ENCODE peak calls at places on chromosome 2, in four cellular contexts. F is GM12878, R is stomach, E is A549. Q is an unnamed sample.

GRCh38 chr2:95386031-95386430 is 16.5 kb upstream of the FAHD2A start:
- DNase-seq in E (no peak), R (no peak), F (no peak), Q (no peak)

GRCh38 chr2:192195548-192196418 is 1.1 kb upstream of the TMEFF2 start:
- DNase-seq in F (no peak), E (peak), R (peak), Q (peak)

GRCh38 chr2:113756088-113757058 is at the start of gene SLC35F5:
- DNase-seq in F (peak), E (peak), R (peak), Q (peak)

GRCh38 chr2:28951910-28952805 is 28.9 kb upstream of the TOGARAM2 start:
- DNase-seq in R (no peak), F (no peak), E (no peak), Q (no peak)

GRCh38 chr2:239930871-239931771 is 94.0 kb downstream of the NDUFA10 start:
- DNase-seq in R (peak), E (no peak), F (no peak), Q (peak)

GRCh38 chr2:3289526-3289925 is 88.1 kb downstream of the EIPR1 start:
- DNase-seq in F (no peak), E (no peak), R (peak), Q (peak)

GRCh38 chr2:206642075-206643025 is at the start of gene FAM237A:
- DNase-seq in F (no peak), E (no peak), R (no peak), Q (no peak)

GRCh38 chr2:200466703-200467418 is 43.0 kb downstream of the KCTD18 start:
- DNase-seq in E (no peak), F (no peak), R (no peak), Q (no peak)

GRCh38 chr2:79860233-79861058 is 347.6 kb downstream of the CTNNA2 start:
- DNase-seq in R (no peak), F (no peak), E (peak), Q (no peak)

GRCh38 chr2:48169066-48169724 is 262.9 kb upstream of the FBXO11 start:
- DNase-seq in F (no peak), E (no peak), R (no peak), Q (no peak)

GRCh38 chr2:234997389-234997788 is 45.6 kb downstream of the SH3BP4 start:
- DNase-seq in E (no peak), R (no peak), F (no peak), Q (no peak)

DNA sequence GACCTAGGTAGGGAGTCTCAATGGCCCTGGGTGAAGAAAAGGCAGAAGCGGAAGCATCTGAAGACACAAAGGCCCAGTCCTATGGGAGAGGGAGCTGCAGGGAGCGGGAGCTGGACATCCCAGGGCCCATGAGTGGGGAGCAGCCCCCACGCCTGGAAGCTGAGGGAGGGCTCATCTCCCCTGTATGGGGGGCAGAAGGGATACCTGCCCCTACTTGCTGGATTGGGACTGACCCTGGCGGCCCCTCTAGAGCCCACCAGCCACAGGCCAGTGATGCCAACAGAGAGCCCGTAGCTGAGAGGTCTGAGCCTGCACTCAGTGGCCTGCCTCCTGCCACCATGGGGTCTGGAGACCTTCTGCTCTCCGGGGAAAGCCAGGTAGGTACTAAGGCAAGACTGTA is 13.2 kb downstream of the CEP68 start:
- DNase-seq in R (no peak), E (no peak), F (no peak), Q (no peak)
- H3K4me3 ChIP-seq in R (no peak), E (no peak), F (no peak), Q (no peak)

DNA sequence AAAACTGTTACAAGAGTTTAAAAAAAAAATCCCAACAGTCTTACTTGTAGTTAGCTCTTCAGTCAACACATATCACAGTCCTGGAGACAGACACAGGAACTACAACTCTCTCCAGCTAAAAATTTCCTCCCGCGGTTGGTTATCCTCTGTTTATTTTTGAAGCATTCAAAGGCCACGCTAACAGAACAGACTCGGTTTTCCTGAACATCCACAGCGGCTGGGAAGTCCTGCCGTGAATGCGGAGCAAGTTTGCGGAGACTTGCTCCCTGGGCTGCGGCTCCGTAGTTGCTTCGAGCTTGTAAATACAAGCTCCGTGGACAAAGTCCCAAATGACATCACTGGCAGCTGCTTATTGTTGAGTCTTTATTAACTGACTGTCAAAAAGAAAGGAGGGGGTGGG is at the start of gene NCKAP5:
- DNase-seq in F (no peak), R (peak), E (peak), Q (no peak)
- TF ChIP-seq CTCF in F (no peak), R (no peak), E (no peak), Q (no peak)

GRCh38 chr2:238286551-238286950 is 1.9 kb downstream of the PER2 start:
- DNase-seq in F (no peak), E (no peak), R (peak), Q (peak)

GRCh38 chr2:238286987-238287386 is 1.4 kb downstream of the PER2 start:
- DNase-seq in F (no peak), R (no peak), E (no peak), Q (no peak)

GRCh38 chr2:238284802-238285515 is 3.5 kb downstream of the PER2 start:
- DNase-seq in R (peak), F (no peak), E (no peak), Q (no peak)

GRCh38 chr2:238286095-238286494 is 2.3 kb downstream of the PER2 start:
- DNase-seq in R (no peak), F (no peak), E (no peak), Q (no peak)

DNA sequence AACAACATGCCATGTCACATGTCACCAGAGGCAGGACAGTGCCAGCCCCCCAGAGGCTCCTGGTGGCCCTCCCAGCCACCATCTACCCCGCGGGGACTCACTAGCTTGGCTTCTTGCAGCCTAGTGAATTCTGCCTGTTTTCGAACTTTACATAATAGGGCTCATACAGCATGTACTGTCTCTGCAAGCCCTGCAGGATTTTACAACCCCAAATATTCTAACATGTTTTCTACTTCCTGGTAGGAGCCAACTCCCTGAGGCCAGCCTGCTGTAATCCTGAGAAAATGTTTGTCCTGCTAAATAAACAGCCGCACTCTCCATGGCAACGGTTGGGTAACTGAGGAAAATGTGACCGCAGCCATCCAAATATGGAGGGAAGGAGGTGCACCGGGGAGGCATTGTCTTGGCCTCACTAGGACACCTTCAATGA is 2.7 kb downstream of the PER2 start:
- DNase-seq in F (no peak), R (peak), E (peak), Q (peak)
- TF ChIP-seq EP300 in F (no peak), R (peak), E (peak), Q (no peak)

DNA sequence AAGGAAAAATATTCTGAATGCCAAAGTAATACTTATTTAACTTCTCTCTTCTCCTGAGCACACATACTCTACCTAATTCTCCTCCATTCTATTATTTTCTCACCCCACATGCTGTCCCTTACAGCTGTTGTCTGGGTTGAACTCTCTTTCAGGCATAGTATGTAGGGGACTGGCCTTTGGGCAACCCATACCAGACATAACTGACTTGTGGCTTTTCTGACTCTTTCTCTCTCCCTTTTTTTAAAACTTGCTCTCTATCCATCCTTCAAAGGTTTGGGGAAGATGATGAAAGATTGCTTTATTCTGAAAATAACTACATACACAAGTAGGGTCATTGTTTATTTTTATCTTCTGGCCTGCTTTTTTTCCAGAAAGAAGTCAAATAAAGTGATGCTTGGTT is 69.9 kb upstream of the NOSTRIN start:
- DNase-seq in F (no peak), E (no peak), R (no peak), Q (no peak)
- H3K4me3 ChIP-seq in F (no peak), E (no peak), R (no peak), Q (no peak)

GRCh38 chr2:71263386-71263785 is 36.5 kb upstream of the PAIP2B start:
- DNase-seq in F (no peak), E (no peak), R (no peak), Q (no peak)
- TF ChIP-seq CTCF in F (no peak), E (no peak), R (no peak), Q (no peak)

DNA sequence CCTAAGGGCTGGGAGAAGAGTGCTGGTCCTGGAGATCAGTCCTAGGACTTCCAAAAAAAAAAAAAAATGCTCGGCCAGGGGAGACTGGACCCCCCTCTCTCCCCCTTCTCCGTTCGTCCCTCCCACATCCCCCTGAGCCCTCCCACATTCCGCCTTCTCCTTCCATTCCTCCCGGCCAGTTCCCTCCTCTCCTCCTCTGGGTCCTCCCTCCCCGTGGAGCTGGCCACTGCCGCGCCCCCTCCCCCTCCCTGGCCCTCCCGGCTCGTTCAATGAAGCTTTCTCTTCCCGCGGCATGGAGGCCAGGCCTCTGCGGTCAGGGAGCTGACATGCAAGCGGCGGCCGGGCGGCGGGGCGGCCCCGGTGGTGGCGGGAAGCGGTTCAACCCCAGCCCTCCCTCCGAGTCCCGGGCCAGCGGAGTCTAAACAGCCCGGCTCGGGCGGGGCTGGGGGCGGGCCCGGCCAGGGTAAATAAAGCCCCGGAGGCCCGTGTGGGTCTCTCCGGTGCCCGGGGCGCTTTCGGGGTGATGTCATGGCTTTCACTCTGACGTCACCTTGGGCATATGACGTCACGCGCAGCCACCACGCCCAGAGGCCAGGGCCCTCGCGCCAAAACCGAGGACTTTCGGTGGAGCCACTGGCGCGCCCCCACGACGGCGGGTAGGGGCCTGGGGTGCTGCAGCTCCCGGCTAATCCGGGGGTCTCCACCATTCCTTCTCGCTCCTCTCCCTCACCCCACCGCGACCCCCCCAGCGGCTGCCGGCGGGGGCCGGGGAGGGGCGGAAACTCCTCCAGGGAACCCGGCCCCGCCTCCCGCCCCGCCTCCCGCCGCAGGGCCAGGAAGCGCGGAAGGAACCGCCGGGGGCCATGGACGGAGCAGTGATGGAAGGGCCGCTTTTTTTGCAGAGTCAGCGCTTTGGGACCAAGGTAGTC is at the start of the genes DOK1 and LOXL3:
- DNase-seq in F (no peak), E (peak), R (peak), Q (peak)
- TF ChIP-seq EP300 in F (no peak), E (no peak), R (no peak), Q (no peak)

DNA sequence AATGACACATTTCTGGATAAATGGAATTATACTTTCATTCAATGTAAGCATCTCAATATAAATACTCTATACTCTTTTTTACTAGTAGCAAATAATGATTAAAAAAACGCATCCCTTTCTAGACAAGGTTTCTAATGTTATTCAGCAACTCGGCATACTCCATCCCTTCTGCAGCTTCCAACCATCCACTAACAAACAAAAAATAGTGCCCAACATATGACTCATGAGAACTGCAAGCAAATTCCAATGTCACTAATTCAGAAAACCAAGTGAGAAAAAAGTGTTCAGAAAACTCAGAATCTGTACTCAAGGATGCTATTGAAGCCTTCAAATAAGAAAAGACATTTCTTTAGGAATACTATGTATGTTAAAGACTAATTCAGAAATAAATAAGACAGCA is 140.0 kb downstream of the BAZ2B start:
- DNase-seq in E (no peak), F (no peak), R (no peak), Q (no peak)
- H3K4me3 ChIP-seq in E (no peak), F (no peak), R (no peak), Q (no peak)

DNA sequence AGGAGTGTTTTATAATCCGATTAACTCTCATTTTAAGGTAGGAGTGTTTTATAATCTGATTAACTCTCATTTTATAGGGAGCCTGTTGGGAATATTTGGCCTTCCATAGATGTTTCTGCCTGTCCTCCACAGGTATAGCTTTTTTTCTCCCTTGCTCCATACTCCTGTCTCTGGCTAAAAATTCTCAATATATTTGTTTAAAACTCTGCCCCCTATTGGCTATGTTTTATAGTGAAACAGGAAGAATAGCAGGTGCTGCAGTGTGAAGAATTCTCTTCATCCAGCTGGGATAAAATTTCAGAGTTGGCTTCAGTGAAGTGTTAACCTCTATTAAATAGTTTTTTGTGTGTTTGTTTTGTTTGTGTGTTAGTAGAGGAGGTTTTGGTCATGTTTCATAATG is 1046.0 kb upstream of the TMEFF2 start:
- DNase-seq in E (no peak), F (no peak), R (no peak), Q (no peak)
- TF ChIP-seq CTCF in E (peak), F (no peak), R (no peak), Q (no peak)